ENCODE peak calls at places on chromosomes 16 and 17, in five cellular contexts. One of them, this sample, is unnamed.

GRCh38 chr17:82015311-82015971 is 7.2 kb downstream of the CENPX start:
- DNase-seq in IMR-90: no peak
- DNase-seq in A549: no peak
- DNase-seq in K562: no peak
- DNase-seq in HepG2: peak
- DNase-seq in this sample: no peak

GRCh38 chr16:8905795-8906591 is 23.8 kb downstream of the LITAFD start:
- DNase-seq in IMR-90: no peak
- DNase-seq in A549: peak
- DNase-seq in K562: no peak
- DNase-seq in HepG2: peak
- DNase-seq in this sample: no peak

GRCh38 chr17:82631544-82631943 is 16.7 kb downstream of the WDR45B start:
- DNase-seq in IMR-90: no peak
- DNase-seq in A549: no peak
- DNase-seq in K562: no peak
- DNase-seq in HepG2: no peak
- DNase-seq in this sample: no peak

GRCh38 chr17:3710951-3711383 is 12.7 kb upstream of the HASPIN start:
- DNase-seq in IMR-90: peak
- DNase-seq in A549: no peak
- DNase-seq in K562: no peak
- DNase-seq in HepG2: no peak
- DNase-seq in this sample: no peak

GRCh38 chr17:27609606-27610303 is 21.2 kb upstream of the LGALS9 start:
- DNase-seq in IMR-90: peak
- DNase-seq in A549: peak
- DNase-seq in K562: no peak
- DNase-seq in HepG2: peak
- DNase-seq in this sample: peak

GRCh38 chr16:27449434-27450188 is 47.6 kb downstream of the IL21R start:
- DNase-seq in IMR-90: no peak
- DNase-seq in A549: no peak
- DNase-seq in K562: no peak
- DNase-seq in HepG2: no peak
- DNase-seq in this sample: no peak

GRCh38 chr17:10121971-10122707 is 76.3 kb downstream of the GAS7 start:
- DNase-seq in IMR-90: peak
- DNase-seq in A549: no peak
- DNase-seq in K562: no peak
- DNase-seq in HepG2: no peak
- DNase-seq in this sample: no peak

GRCh38 chr16:61274211-61274610 is 762.0 kb downstream of the CDH8 start:
- DNase-seq in IMR-90: no peak
- DNase-seq in A549: no peak
- DNase-seq in K562: no peak
- DNase-seq in HepG2: no peak
- DNase-seq in this sample: no peak

GRCh38 chr17:12928736-12929135 is 89.1 kb downstream of the ELAC2 start:
- DNase-seq in IMR-90: no peak
- DNase-seq in A549: no peak
- DNase-seq in K562: no peak
- DNase-seq in HepG2: peak
- DNase-seq in this sample: no peak

GRCh38 chr16:11571549-11571948 is 15.2 kb downstream of the LITAF start:
- DNase-seq in IMR-90: no peak
- DNase-seq in A549: no peak
- DNase-seq in K562: no peak
- DNase-seq in HepG2: no peak
- DNase-seq in this sample: no peak

GRCh38 chr17:8080208-8080798 is 7.2 kb downstream of the ALOX12B start:
- DNase-seq in IMR-90: no peak
- DNase-seq in A549: no peak
- DNase-seq in K562: no peak
- DNase-seq in HepG2: no peak
- DNase-seq in this sample: no peak

GRCh38 chr17:19654901-19655300 is 6.3 kb downstream of the ALDH3A2 start:
- DNase-seq in IMR-90: no peak
- DNase-seq in A549: no peak
- DNase-seq in K562: no peak
- DNase-seq in HepG2: no peak
- DNase-seq in this sample: no peak

GRCh38 chr16:17177968-17178880 is 292.5 kb downstream of the XYLT1 start:
- DNase-seq in IMR-90: peak
- DNase-seq in A549: no peak
- DNase-seq in K562: no peak
- DNase-seq in HepG2: no peak
- DNase-seq in this sample: no peak

GRCh38 chr17:42402121-42402516 is 13.9 kb upstream of the STAT3 start:
- DNase-seq in IMR-90: peak
- DNase-seq in A549: no peak
- DNase-seq in K562: no peak
- DNase-seq in HepG2: no peak
- DNase-seq in this sample: no peak

GRCh38 chr17:45222273-45222993 is 748 bp downstream of the FMNL1 start:
- DNase-seq in IMR-90: no peak
- DNase-seq in A549: no peak
- DNase-seq in K562: peak
- DNase-seq in HepG2: no peak
- DNase-seq in this sample: no peak

GRCh38 chr16:15777533-15778203 is 79.2 kb downstream of the MYH11 start:
- DNase-seq in IMR-90: peak
- DNase-seq in A549: peak
- DNase-seq in K562: peak
- DNase-seq in HepG2: peak
- DNase-seq in this sample: peak

GRCh38 chr16:86205521-86206245 is 304.6 kb upstream of the FOXF1 start:
- DNase-seq in IMR-90: no peak
- DNase-seq in A549: no peak
- DNase-seq in K562: no peak
- DNase-seq in HepG2: no peak
- DNase-seq in this sample: no peak

GRCh38 chr16:9219811-9220210 is 128.4 kb downstream of the HAPSTR1 start:
- DNase-seq in IMR-90: no peak
- DNase-seq in A549: no peak
- DNase-seq in K562: no peak
- DNase-seq in HepG2: no peak
- DNase-seq in this sample: no peak

GRCh38 chr16:70611785-70612303 is 34.5 kb upstream of the IL34 start:
- DNase-seq in IMR-90: no peak
- DNase-seq in A549: no peak
- DNase-seq in K562: no peak
- DNase-seq in HepG2: no peak
- DNase-seq in this sample: no peak

GRCh38 chr16:3960049-3960809 is 79.7 kb upstream of the CREBBP start:
- DNase-seq in IMR-90: no peak
- DNase-seq in A549: peak
- DNase-seq in K562: no peak
- DNase-seq in HepG2: no peak
- DNase-seq in this sample: peak

GRCh38 chr17:35865412-35866355 is 3.0 kb downstream of the HEATR9 start:
- DNase-seq in IMR-90: peak
- DNase-seq in A549: no peak
- DNase-seq in K562: no peak
- DNase-seq in HepG2: peak
- DNase-seq in this sample: no peak

GRCh38 chr16:86318119-86318518 is 192.2 kb upstream of the FOXF1 start:
- DNase-seq in IMR-90: no peak
- DNase-seq in A549: no peak
- DNase-seq in K562: peak
- DNase-seq in HepG2: no peak
- DNase-seq in this sample: no peak

GRCh38 chr17:64441772-64442549 is 7.0 kb upstream of the MILR1 start:
- DNase-seq in IMR-90: peak
- DNase-seq in A549: no peak
- DNase-seq in K562: no peak
- DNase-seq in HepG2: peak
- DNase-seq in this sample: no peak

GRCh38 chr16:11094075-11094593 is 149.8 kb downstream of the CLEC16A start:
- DNase-seq in IMR-90: peak
- DNase-seq in A549: no peak
- DNase-seq in K562: peak
- DNase-seq in HepG2: no peak
- DNase-seq in this sample: no peak

GRCh38 chr16:19167710-19168172 is 299 bp upstream of the SYT17 start:
- DNase-seq in IMR-90: peak
- DNase-seq in A549: peak
- DNase-seq in K562: peak
- DNase-seq in HepG2: peak
- DNase-seq in this sample: peak
- TF ChIP-seq BHLHE40 in IMR-90: no peak
- TF ChIP-seq BHLHE40 in A549: no peak
- TF ChIP-seq BHLHE40 in K562: peak
- TF ChIP-seq BHLHE40 in HepG2: peak
- TF ChIP-seq BHLHE40 in this sample: no peak

GRCh38 chr17:164536-165235 is 16.8 kb downstream of the DOC2B start:
- DNase-seq in IMR-90: peak
- DNase-seq in A549: peak
- DNase-seq in K562: peak
- DNase-seq in HepG2: peak
- DNase-seq in this sample: peak
- TF ChIP-seq BHLHE40 in IMR-90: no peak
- TF ChIP-seq BHLHE40 in A549: no peak
- TF ChIP-seq BHLHE40 in K562: no peak
- TF ChIP-seq BHLHE40 in HepG2: peak
- TF ChIP-seq BHLHE40 in this sample: no peak

DNA sequence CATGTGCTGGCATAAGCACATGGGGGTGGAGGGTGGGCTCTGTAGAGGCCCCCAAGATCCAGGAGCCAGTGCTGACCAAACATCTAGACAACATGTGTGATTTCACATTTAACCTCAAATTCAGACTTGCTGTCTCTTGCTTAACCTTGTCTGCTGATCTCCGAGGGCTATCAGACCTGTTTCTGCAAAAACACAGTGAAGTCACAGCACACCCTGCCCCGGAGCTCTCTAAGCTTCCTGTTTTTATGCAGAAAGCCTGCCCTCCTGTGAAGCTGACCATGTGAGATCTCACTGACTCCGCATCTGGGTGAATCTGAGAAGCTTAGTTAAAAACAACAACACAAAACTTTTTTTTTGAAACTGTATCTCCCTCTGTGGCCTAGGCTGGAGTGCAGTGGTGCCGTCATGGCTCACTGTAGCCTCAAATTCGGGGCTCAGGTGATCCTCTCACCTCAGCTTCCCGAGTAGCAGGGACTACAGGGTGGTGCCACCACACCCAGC is 6.6 kb upstream of the DPEP2 start:
- DNase-seq in IMR-90: no peak
- DNase-seq in A549: no peak
- DNase-seq in K562: no peak
- DNase-seq in HepG2: no peak
- DNase-seq in this sample: no peak
- TF ChIP-seq BHLHE40 in IMR-90: no peak
- TF ChIP-seq BHLHE40 in A549: no peak
- TF ChIP-seq BHLHE40 in K562: no peak
- TF ChIP-seq BHLHE40 in HepG2: no peak
- TF ChIP-seq BHLHE40 in this sample: no peak

DNA sequence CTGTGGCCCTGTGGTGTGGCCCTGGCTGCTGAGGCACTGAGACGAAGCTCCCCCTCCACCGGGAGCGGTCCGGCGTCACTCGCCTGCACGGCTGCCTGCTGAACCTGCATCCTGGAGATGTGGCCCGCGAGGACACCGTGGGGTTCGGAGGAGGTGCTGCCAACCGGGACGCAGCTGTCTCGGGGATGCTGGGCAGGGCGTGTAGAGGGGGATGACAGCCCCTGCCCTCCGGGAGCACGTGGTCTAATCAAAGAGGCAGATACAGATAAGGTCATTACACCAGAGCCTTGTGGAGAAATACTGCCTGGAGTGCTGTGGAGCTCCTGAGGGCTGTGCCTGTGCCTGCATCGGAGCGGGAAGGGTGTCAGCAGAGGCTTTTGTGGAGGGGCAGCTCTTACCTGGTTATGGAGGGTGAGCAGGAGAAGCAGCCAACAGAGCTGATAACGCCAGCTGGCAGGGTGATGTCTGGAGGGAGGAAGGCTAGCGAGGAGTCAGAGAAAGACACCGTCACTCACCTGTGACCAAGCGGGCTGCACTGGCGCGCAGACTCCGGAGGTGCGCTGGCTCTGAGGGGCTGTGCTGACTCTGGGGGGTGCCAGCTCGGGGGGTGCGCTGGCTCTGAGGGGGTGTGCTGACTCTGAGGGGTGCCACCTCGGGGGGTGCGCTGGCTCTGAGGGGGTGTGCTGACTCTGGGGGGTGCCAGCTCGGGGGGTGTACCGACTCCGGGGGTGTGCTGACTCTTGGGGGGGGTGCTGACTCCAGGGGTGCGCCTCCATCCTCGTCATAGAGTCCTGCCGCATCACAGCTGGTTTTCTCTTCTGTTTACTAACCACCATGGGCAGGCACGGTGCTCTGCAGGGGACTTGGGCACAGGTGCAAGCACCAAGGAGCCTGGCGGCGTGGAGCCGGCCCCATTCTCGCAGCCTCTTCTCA is 104.7 kb upstream of the CHMP6 start:
- DNase-seq in IMR-90: no peak
- DNase-seq in A549: no peak
- DNase-seq in K562: no peak
- DNase-seq in HepG2: no peak
- DNase-seq in this sample: no peak
- TF ChIP-seq BHLHE40 in IMR-90: no peak
- TF ChIP-seq BHLHE40 in A549: no peak
- TF ChIP-seq BHLHE40 in K562: no peak
- TF ChIP-seq BHLHE40 in HepG2: no peak
- TF ChIP-seq BHLHE40 in this sample: no peak

This sample was measured in HEK293T.